ENCODE peak calls at places on chromosomes 4 and X, in four cellular contexts. N is IMR-90, H is fibroblast of lung, W is BE2C. G is an unnamed sample. For H3K27me3 and H3K4me1, the result is how much of the 10 kb centered on the place peaks cover.

GRCh38 chrX:11698747-11699146 is 33.0 kb upstream of the ARHGAP6 start:
- DNase-seq in N (no peak), H (no peak), W (no peak), G (no peak)

GRCh38 chr4:102815981-102816380 is 11.4 kb downstream of the UBE2D3 start:
- DNase-seq in N (peak), H (peak), W (no peak), G (no peak)

GRCh38 chr4:147039991-147040575 is 94.4 kb upstream of the TTC29 start:
- DNase-seq in N (no peak), H (no peak), W (peak), G (no peak)

GRCh38 chrX:129931411-129932136 is 25.6 kb downstream of the UTP14A start:
- DNase-seq in N (peak), H (peak), W (peak), G (peak)

GRCh38 chr4:89275587-89275986 is 32.0 kb downstream of the GPRIN3 start:
- DNase-seq in N (no peak), H (no peak), W (no peak), G (no peak)

GRCh38 chrX:46572295-46572936 is 1.1 kb upstream of the CHST7 start:
- DNase-seq in N (no peak), H (no peak), W (no peak), G (no peak)

GRCh38 chr4:79851625-79852304 is 221.3 kb downstream of the ANTXR2 start:
- DNase-seq in N (peak), H (peak), W (no peak), G (no peak)

GRCh38 chr4:41332666-41333065 is 75.9 kb downstream of the UCHL1 start:
- DNase-seq in N (no peak), H (peak), W (no peak), G (no peak)

GRCh38 chr4:109574931-109575804 is 15.1 kb downstream of the MCUB start:
- DNase-seq in N (no peak), H (no peak), W (no peak), G (no peak)

GRCh38 chr4:152106113-152106763 is 345.4 kb upstream of the GATB start:
- DNase-seq in N (peak), H (peak), W (no peak), G (peak)

GRCh38 chrX:134246282-134246681 is 9.3 kb downstream of the CCDC160 start:
- DNase-seq in N (no peak), H (no peak), W (peak), G (no peak)

GRCh38 chr4:66097271-66097670 is 427.0 kb upstream of the EPHA5 start:
- DNase-seq in N (no peak), H (no peak), W (no peak), G (no peak)

GRCh38 chrX:136203438-136203837 is 47.8 kb downstream of the MAP7D3 start:
- DNase-seq in N (no peak), H (peak), W (no peak), G (no peak)
- H3K27me3 ChIP-seq in N (under half), H (under half), W (under half), G (under half)

GRCh38 chr4:3145251-3145908 is 70.9 kb downstream of the HTT start:
- DNase-seq in N (peak), H (peak), W (no peak), G (no peak)
- TF ChIP-seq CTCF in N (peak), H (peak), W (peak), G (no peak)

GRCh38 chr4:17941731-17942130 is 79.8 kb downstream of the LCORL start:
- DNase-seq in N (peak), H (no peak), W (no peak), G (no peak)
- H3K4me1 ChIP-seq in N (under half), H (under half), W (under half), G (under half)

GRCh38 chr4:36414248-36414647 is 132.8 kb downstream of the DTHD1 start:
- DNase-seq in N (no peak), H (no peak), W (no peak), G (no peak)
- H3K27me3 ChIP-seq in N (under half), H (under half), W (under half), G (under half)

GRCh38 chrX:2520539-2520938 is 19.8 kb upstream of the DHRSX start:
- DNase-seq in N (no peak), H (no peak), W (no peak), G (no peak)
- TF ChIP-seq CTCF in N (no peak), H (no peak), W (no peak), G (no peak)

DNA sequence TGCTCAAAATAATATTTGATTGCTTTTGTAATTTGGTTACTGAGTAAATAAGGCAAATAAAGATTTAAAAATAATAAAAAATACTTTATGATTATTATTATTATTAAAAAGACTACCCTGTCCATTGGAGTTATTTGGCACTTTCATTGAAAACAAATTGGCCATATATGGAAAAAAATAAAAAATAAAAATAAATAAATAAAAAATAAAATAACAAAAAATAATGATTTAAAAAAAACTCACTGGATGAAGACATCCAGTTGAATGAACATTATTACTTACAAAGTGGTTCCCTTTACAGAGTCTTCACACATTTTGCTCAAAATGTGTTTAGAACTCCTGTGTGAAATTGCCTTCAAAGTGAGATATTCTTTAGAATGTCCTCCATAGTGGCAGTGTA is 141.3 kb upstream of the ANXA3 start:
- DNase-seq in N (no peak), H (no peak), W (no peak), G (no peak)
- H3K4me1 ChIP-seq in N (under half), H (under half), W (under half), G (under half)